ENCODE peak calls at places on chromosomes 3 and 15, in four cellular contexts. F is HFF-Myc, K is Right ventricle myocardium inferior, U is stromal cell of bone marrow. I is an unnamed sample.

GRCh38 chr15:73866881-73867410 is 6.4 kb upstream of the TBC1D21 start:
- DNase-seq in K (no peak), F (no peak), U (no peak), I (no peak)

GRCh38 chr3:126153695-126154360 is 26.6 kb downstream of the ALDH1L1 start:
- DNase-seq in U (no peak), K (no peak), F (no peak), I (no peak)

GRCh38 chr3:144197116-144197515 is 225.5 kb downstream of the DIPK2A start:
- DNase-seq in U (no peak), K (no peak), F (no peak), I (no peak)

GRCh38 chr3:183553263-183554026 is 2.1 kb downstream of the KLHL6 start:
- DNase-seq in F (no peak), U (no peak), K (no peak), I (no peak)

GRCh38 chr3:71708478-71709098 is 16.6 kb downstream of the EIF4E3 start:
- DNase-seq in K (no peak), U (no peak), F (no peak), I (no peak)

GRCh38 chr3:172142074-172143059 is 103.0 kb downstream of the FNDC3B start:
- DNase-seq in K (no peak), F (peak), U (no peak), I (peak)

GRCh38 chr15:62392411-62392810 is 227.3 kb upstream of the C2CD4B start:
- DNase-seq in F (no peak), U (no peak), K (no peak), I (no peak)

GRCh38 chr3:108780235-108780634 is 23.0 kb upstream of the RETNLB start:
- DNase-seq in U (no peak), F (no peak), K (no peak), I (no peak)

GRCh38 chr3:183895296-183895695 is 10.6 kb upstream of the PARL start:
- DNase-seq in F (no peak), K (no peak), U (peak), I (peak)

GRCh38 chr15:31510003-31510402 is 183.4 kb downstream of the KLF13 start:
- DNase-seq in U (no peak), K (no peak), F (no peak), I (no peak)

GRCh38 chr3:30583973-30584372 is 22.4 kb upstream of the TGFBR2 start:
- DNase-seq in K (no peak), F (no peak), U (no peak), I (no peak)

GRCh38 chr3:135229018-135229495 is 434.0 kb downstream of the EPHB1 start:
- DNase-seq in U (no peak), K (no peak), F (no peak), I (no peak)

GRCh38 chr3:37910666-37911400 is 49.2 kb downstream of the CTDSPL start:
- DNase-seq in F (no peak), U (no peak), K (no peak), I (no peak)

GRCh38 chr15:48962662-48963523 is 826 bp downstream of the SHC4 start:
- DNase-seq in K (peak), F (no peak), U (no peak), I (no peak)

GRCh38 chr15:51982013-51982769 is 10.6 kb upstream of the LEO1 start:
- DNase-seq in U (peak), F (peak), K (no peak), I (peak)

GRCh38 chr3:151171145-151171544 is 31.9 kb downstream of the GPR171 start:
- DNase-seq in U (no peak), F (no peak), K (no peak), I (no peak)

GRCh38 chr15:82771789-82772607 is 33.9 kb downstream of the FSD2 start:
- DNase-seq in F (no peak), U (no peak), K (no peak), I (no peak)

GRCh38 chr3:68239542-68239941 is 585.1 kb upstream of the SUCLG2 start:
- DNase-seq in K (no peak), U (no peak), F (no peak), I (no peak)

GRCh38 chr15:25568751-25569150 is 129.9 kb upstream of the UBE3A start:
- DNase-seq in U (peak), K (no peak), F (no peak), I (no peak)

GRCh38 chr3:14246414-14246813 is 67.8 kb downstream of the LSM3 start:
- DNase-seq in U (no peak), K (no peak), F (no peak), I (no peak)

GRCh38 chr15:37106490-37107001 is 6.2 kb upstream of the MEIS2 start:
- DNase-seq in U (no peak), F (no peak), K (peak), I (no peak)

GRCh38 chr15:31364301-31365031 is 37.8 kb downstream of the KLF13 start:
- DNase-seq in K (peak), U (no peak), F (no peak), I (no peak)

GRCh38 chr15:75172168-75172841 is 29.4 kb upstream of the C15orf39 start:
- DNase-seq in K (no peak), F (no peak), U (no peak), I (no peak)

GRCh38 chr3:27219127-27219860 is 149.9 kb downstream of the NEK10 start:
- DNase-seq in K (no peak), U (no peak), F (no peak), I (no peak)

GRCh38 chr15:31274496-31275330 is 51.9 kb upstream of the KLF13 start:
- DNase-seq in K (no peak), U (no peak), F (no peak), I (no peak)

GRCh38 chr15:68444336-68444735 is 12.4 kb upstream of the ITGA11 start:
- DNase-seq in U (no peak), K (no peak), F (no peak), I (no peak)

GRCh38 chr15:53976844-53977392 is 1.3 kb upstream of the UNC13C start:
- DNase-seq in U (no peak), F (no peak), K (no peak), I (no peak)

GRCh38 chr3:197547618-197548017 is 8.2 kb downstream of the BDH1 start:
- DNase-seq in U (no peak), F (no peak), K (no peak), I (no peak)

GRCh38 chr3:17032407-17033034 is 147.8 kb downstream of the PLCL2 start:
- DNase-seq in K (no peak), F (no peak), U (peak), I (no peak)

I was measured in skeletal muscle cell.